ENCODE peak calls at places on chromosome 20, in eight cellular contexts. J, M, D, Q, E, S, W and U are unnamed samples.

GRCh38 chr20:3795511-3796468 is at the start of gene CDC25B:
- DNase-seq in E (peak; percentile 94), W (peak; percentile 88), S (peak; percentile 87), M (peak; percentile 59), D (peak; percentile 98), Q (peak; percentile 83), J (peak; percentile 90), U (peak; percentile 91)

GRCh38 chr20:10805764-10806163 is 132.0 kb upstream of the JAG1 start:
- DNase-seq in M (no peak), W (peak; percentile 24), S (no peak), E (no peak), J (no peak), Q (no peak), D (no peak), U (no peak)

GRCh38 chr20:49344975-49345374 is 67.1 kb upstream of the ZNFX1 start:
- DNase-seq in S (no peak), D (peak; percentile 82), Q (no peak), J (peak; percentile 26), M (no peak), E (no peak), W (peak; percentile 63), U (peak; percentile 78)

GRCh38 chr20:7196481-7196880 is 429.0 kb downstream of the BMP2 start:
- DNase-seq in E (no peak), S (no peak), W (no peak), D (no peak), M (no peak), J (no peak), Q (no peak), U (no peak)

GRCh38 chr20:34798871-34799270 is 26.6 kb downstream of the NCOA6 start:
- DNase-seq in W (no peak), D (no peak), E (no peak), Q (no peak), J (no peak), M (no peak), S (no peak), U (no peak)

GRCh38 chr20:34585019-34585418 is 26.5 kb downstream of the MAP1LC3A start:
- DNase-seq in E (no peak), Q (no peak), W (no peak), J (no peak), D (no peak), S (no peak), M (no peak), U (no peak)

GRCh38 chr20:19265646-19266374 is 53.4 kb downstream of the SLC24A3 start:
- DNase-seq in S (peak; percentile 81), W (no peak), J (no peak), M (no peak), D (no peak), E (no peak), Q (peak; percentile 22), U (no peak)

GRCh38 chr20:58898629-58899028 is 46.1 kb downstream of the GNAS start:
- DNase-seq in D (no peak), S (no peak), W (no peak), J (no peak), Q (no peak), E (no peak), M (no peak), U (no peak)

GRCh38 chr20:57211949-57212889 is 54.2 kb downstream of the BMP7 start:
- DNase-seq in Q (no peak), J (peak; percentile 55), E (no peak), D (peak; percentile 83), M (no peak), S (peak; percentile 75), W (no peak), U (peak; percentile 64)

GRCh38 chr20:41889871-41890224 is 271.7 kb upstream of the CHD6 start:
- DNase-seq in Q (no peak), D (no peak), E (no peak), J (no peak), M (no peak), S (no peak), W (no peak), U (no peak)

GRCh38 chr20:13261460-13262301 is 40.6 kb downstream of the ISM1 start:
- DNase-seq in E (peak; percentile 5), S (peak; percentile 86), Q (peak; percentile 56), M (no peak), W (peak; percentile 49), D (no peak), J (no peak), U (no peak)

GRCh38 chr20:63057133-63058117 is 50.7 kb upstream of the BHLHE23 start:
- DNase-seq in D (no peak), J (no peak), S (no peak), W (no peak), E (no peak), Q (no peak), M (no peak), U (no peak)

GRCh38 chr20:58890073-58890453 is 37.5 kb downstream of the GNAS start:
- DNase-seq in S (peak; percentile 52), D (no peak), M (no peak), Q (no peak), W (no peak), E (no peak), J (no peak), U (no peak)

GRCh38 chr20:38043512-38044300 is 10.2 kb downstream of the RPRD1B start:
- DNase-seq in W (peak; percentile 16), S (no peak), M (no peak), D (no peak), E (no peak), Q (no peak), J (no peak), U (no peak)

GRCh38 chr20:16228722-16229121 is 344.5 kb downstream of the KIF16B start:
- DNase-seq in J (no peak), S (no peak), W (no peak), M (no peak), Q (peak; percentile 39), E (no peak), D (no peak), U (no peak)

GRCh38 chr20:63737940-63738686 is 1.5 kb upstream of the SLC2A4RG start:
- DNase-seq in J (no peak), D (peak; percentile 79), W (no peak), Q (peak; percentile 22), E (no peak), S (peak; percentile 76), M (no peak), U (no peak)

GRCh38 chr20:43942661-43943285 is 28.1 kb downstream of the TOX2 start:
- DNase-seq in Q (no peak), D (no peak), M (no peak), J (no peak), S (no peak), W (peak; percentile 78), E (peak; percentile 69), U (no peak)

GRCh38 chr20:43939762-43940121 is 25.1 kb downstream of the TOX2 start:
- DNase-seq in D (no peak), S (no peak), W (no peak), E (no peak), M (no peak), Q (no peak), J (no peak), U (no peak)

GRCh38 chr20:43942213-43942590 is 27.6 kb downstream of the TOX2 start:
- DNase-seq in W (no peak), Q (no peak), E (no peak), S (no peak), D (no peak), J (no peak), M (no peak), U (no peak)

GRCh38 chr20:43940518-43941225 is 26.0 kb downstream of the TOX2 start:
- DNase-seq in Q (no peak), E (no peak), W (no peak), D (no peak), M (no peak), J (no peak), S (no peak), U (no peak)

GRCh38 chr20:43941476-43942212 is 27.0 kb downstream of the TOX2 start:
- DNase-seq in M (no peak), D (no peak), E (peak; percentile 81), Q (no peak), J (no peak), W (peak; percentile 57), S (no peak), U (no peak)
- TF ChIP-seq POLR2AphosphoS5 in M (peak; percentile 10), D (no peak), E (peak; percentile 18), Q (no peak), J (no peak), W (no peak), S (no peak), U (no peak)

DNA sequence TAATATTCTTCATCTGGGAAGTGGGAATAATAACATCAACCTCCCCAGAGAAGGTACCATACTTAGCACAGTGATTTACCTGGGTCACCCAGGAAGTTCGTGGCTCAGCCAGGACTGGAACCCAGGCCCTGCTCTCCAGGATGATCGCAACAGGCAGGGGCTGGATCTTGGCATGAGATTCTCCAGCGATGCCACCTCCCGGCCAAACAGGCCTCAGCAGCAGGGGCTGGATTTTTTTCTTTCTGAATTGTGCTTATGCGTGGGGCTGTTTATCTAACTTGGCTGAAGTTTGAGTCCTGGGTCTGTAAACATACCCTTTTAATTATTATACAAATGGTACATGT is 129.5 kb upstream of the PTPN1 start:
- DNase-seq in E (no peak), S (no peak), W (peak; percentile 41), J (peak; percentile 44), M (no peak), Q (no peak), D (no peak), U (no peak)
- H3K27ac ChIP-seq in E (no peak overlapping the region), S (no peak overlapping the region), W (no peak overlapping the region), J (peak overlapping the region; percentile 80), M (no peak overlapping the region), Q (no peak overlapping the region), D (no peak overlapping the region), U (peak overlapping the region; percentile 90)

DNA sequence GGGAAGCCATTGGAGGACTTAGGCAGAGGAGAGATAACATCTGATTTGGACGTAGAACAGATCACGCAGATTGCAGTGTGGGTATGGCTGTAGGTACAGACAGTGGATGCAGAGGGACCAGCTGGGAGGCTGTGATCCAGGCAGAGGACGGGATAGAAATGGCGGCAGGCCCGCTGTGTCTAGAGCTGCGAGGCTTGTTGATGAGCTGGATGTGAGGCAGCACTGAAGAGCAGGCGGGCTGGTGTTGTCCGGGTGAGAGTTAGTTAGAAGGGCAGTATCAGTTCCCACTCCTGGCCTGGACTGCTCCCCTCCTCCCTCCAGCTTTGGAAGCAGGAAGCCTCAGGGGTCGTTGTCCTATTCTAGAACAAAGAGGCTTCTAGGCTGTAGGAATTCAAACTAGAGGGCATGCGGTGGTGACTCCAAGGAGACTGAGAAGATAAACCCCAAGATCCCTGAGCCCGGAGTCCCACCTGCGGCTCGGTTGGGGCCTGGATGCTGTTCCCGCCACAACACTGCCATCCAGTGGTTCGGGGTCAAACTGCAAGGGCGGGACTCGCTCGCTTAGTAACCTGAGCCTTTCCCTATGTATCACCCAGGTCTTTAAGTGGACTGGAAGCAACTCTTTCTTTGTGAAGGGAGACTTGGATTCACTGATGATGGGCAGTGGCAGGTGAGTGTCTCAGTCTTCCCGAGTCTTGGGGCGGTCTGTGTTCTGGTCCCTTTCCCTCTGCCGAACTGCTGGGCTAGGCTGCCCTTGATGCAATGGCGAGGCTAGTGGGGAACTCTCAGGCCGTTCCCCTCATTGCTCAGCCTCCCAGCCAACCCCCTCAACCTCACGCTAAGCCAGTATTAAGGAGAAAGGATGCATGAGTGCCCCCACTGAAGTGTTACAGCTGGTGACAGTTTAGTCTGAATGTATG is 11.2 kb downstream of the TLDC2 start:
- DNase-seq in D (peak; percentile 93), J (peak; percentile 83), Q (peak; percentile 88), W (peak; percentile 77), S (peak; percentile 99), E (peak; percentile 79), M (peak; percentile 56), U (peak; percentile 68)
- TF ChIP-seq POLR2AphosphoS5 in D (no peak), J (peak; percentile 52), Q (no peak), W (no peak), S (peak; percentile 12), E (no peak), M (no peak), U (no peak)

DNA sequence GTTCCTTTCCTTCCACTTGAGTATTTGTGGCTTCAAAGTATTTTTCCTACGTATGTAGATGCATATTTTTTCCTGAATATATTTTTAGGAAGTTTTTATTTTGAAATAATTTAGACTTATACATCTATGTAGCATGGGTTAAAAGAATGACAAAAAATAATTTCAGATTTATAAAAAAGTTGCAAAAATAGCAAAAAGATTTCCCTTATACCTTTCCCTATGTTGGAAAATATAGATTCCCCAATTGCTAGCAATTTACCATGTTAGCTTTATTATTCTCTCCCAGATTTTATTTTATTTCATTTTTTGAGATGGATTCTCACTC is 69.8 kb downstream of the SCAND1 start:
- DNase-seq in J (no peak), D (no peak), S (no peak), Q (no peak), E (no peak), W (no peak), M (no peak), U (no peak)
- H3K27ac ChIP-seq in J (peak overlapping the region; percentile 40), D (peak overlapping the region; percentile 83), S (no peak overlapping the region), Q (no peak overlapping the region), E (no peak overlapping the region), W (peak overlapping the region; percentile 95), M (no peak overlapping the region), U (peak overlapping the region; percentile 71)